ENCODE peak calls at places on chromosomes 3 and 15, in six cellular contexts. X is substantia nigra, F is retina, B is brain microvascular endothelial cell, M is aorta, D is GM03348. K is an unnamed sample.

GRCh38 chr15:100710744-100711478 is 108.5 kb downstream of the ASB7 start:
- DNase-seq in X (no peak), F (no peak), B (no peak), M (peak), D (no peak), K (no peak)

GRCh38 chr15:20645956-20646355 is 104.4 kb upstream of the GOLGA6L6 start:
- DNase-seq in X (no peak), F (no peak), B (no peak), M (peak), D (peak), K (no peak)

GRCh38 chr15:88655780-88656488 is 17.1 kb downstream of the ISG20 start:
- DNase-seq in X (no peak), F (no peak), B (no peak), M (no peak), D (no peak), K (no peak)

GRCh38 chr3:18369561-18370185 is 55.5 kb downstream of the SATB1 start:
- DNase-seq in X (no peak), F (peak), B (no peak), M (peak), D (no peak), K (no peak)

GRCh38 chr3:16181361-16181760 is 6.9 kb downstream of the GALNT15 start:
- DNase-seq in X (no peak), F (no peak), B (no peak), M (no peak), D (peak), K (no peak)

GRCh38 chr3:61985020-61985419 is 388.3 kb downstream of the FEZF2 start:
- DNase-seq in X (no peak), F (no peak), B (peak), M (no peak), D (no peak), K (no peak)

GRCh38 chr3:132544130-132544529 is 52.9 kb upstream of the ACKR4 start:
- DNase-seq in X (no peak), F (no peak), B (no peak), M (no peak), D (no peak), K (no peak)

GRCh38 chr3:127791221-127791913 is 30.9 kb downstream of the MGLL start:
- DNase-seq in X (no peak), F (no peak), B (peak), M (no peak), D (peak), K (no peak)

GRCh38 chr15:76391309-76391708 is 54.7 kb downstream of the ISL2 start:
- DNase-seq in X (no peak), F (no peak), B (no peak), M (no peak), D (no peak), K (no peak)

GRCh38 chr3:196740476-196741400 is 1.1 kb downstream of the PAK2 start:
- DNase-seq in X (peak), F (peak), B (peak), M (no peak), D (peak), K (no peak)

GRCh38 chr3:35498506-35499210 is 140.7 kb upstream of the ARPP21 start:
- DNase-seq in X (no peak), F (no peak), B (no peak), M (no peak), D (no peak), K (no peak)

GRCh38 chr3:196336319-196337145 is 1.7 kb downstream of the TM4SF19 start:
- DNase-seq in X (no peak), F (no peak), B (no peak), M (no peak), D (no peak), K (no peak)

GRCh38 chr3:140942221-140943104 is 827 bp downstream of the SLC25A36 start:
- DNase-seq in X (peak), F (peak), B (peak), M (peak), D (peak), K (no peak)

GRCh38 chr3:169710619-169711018 is 47.1 kb upstream of the MECOM start:
- DNase-seq in X (no peak), F (no peak), B (no peak), M (no peak), D (no peak), K (no peak)

GRCh38 chr3:43138488-43139231 is 32.8 kb upstream of the POMGNT2 start:
- DNase-seq in X (no peak), F (no peak), B (no peak), M (no peak), D (no peak), K (no peak)

GRCh38 chr3:10743366-10744097 is 72.5 kb upstream of the SLC6A11 start:
- DNase-seq in X (no peak), F (no peak), B (no peak), M (no peak), D (no peak), K (no peak)

GRCh38 chr15:31461375-31461774 is 134.7 kb downstream of the KLF13 start:
- DNase-seq in X (no peak), F (no peak), B (no peak), M (no peak), D (no peak), K (no peak)

GRCh38 chr3:11774296-11774877 is 72.3 kb downstream of the TAMM41 start:
- DNase-seq in X (peak), F (peak), B (peak), M (no peak), D (peak), K (no peak)

GRCh38 chr3:126476166-126476975 is 680 bp upstream of the ZXDC start:
- DNase-seq in X (peak), F (peak), B (peak), M (peak), D (no peak), K (no peak)

GRCh38 chr3:184751204-184751809 is 39.4 kb upstream of the MAGEF1 start:
- DNase-seq in X (no peak), F (no peak), B (no peak), M (peak), D (no peak), K (no peak)

GRCh38 chr3:152267831-152268500 is 763 bp upstream of the MBNL1 start:
- DNase-seq in X (no peak), F (peak), B (no peak), M (no peak), D (no peak), K (no peak)

GRCh38 chr3:125589743-125590142 is 5.6 kb downstream of the OSBPL11 start:
- DNase-seq in X (no peak), F (no peak), B (no peak), M (no peak), D (no peak), K (no peak)

GRCh38 chr3:15505412-15506165 is 15.9 kb downstream of the COLQ start:
- DNase-seq in X (no peak), F (no peak), B (no peak), M (no peak), D (no peak), K (no peak)

GRCh38 chr15:73818308-73818985 is 54.9 kb upstream of the TBC1D21 start:
- DNase-seq in X (no peak), F (no peak), B (no peak), M (peak), D (no peak), K (no peak)

GRCh38 chr3:87069963-87070362 is 79.0 kb upstream of the VGLL3 start:
- DNase-seq in X (no peak), F (no peak), B (no peak), M (no peak), D (no peak), K (no peak)

GRCh38 chr15:81168680-81169079 is 28.0 kb upstream of the IL16 start:
- DNase-seq in X (no peak), F (no peak), B (no peak), M (no peak), D (no peak), K (no peak)

GRCh38 chr3:38018296-38019266 is 10.9 kb downstream of the PLCD1 start:
- DNase-seq in X (no peak), F (no peak), B (no peak), M (no peak), D (no peak), K (no peak)

GRCh38 chr3:9192238-9192637 is 57.2 kb downstream of the SRGAP3 start:
- DNase-seq in X (no peak), F (no peak), B (no peak), M (no peak), D (no peak), K (no peak)

GRCh38 chr3:137304313-137305056 is 346.7 kb downstream of the IL20RB start:
- DNase-seq in X (no peak), F (no peak), B (no peak), M (no peak), D (no peak), K (no peak)

GRCh38 chr3:126376464-126376863 is 18.2 kb upstream of the CFAP100 start:
- DNase-seq in X (no peak), F (no peak), B (no peak), M (peak), D (no peak), K (no peak)

GRCh38 chr15:55250392-55250791 is 39.2 kb downstream of the RAB27A start:
- DNase-seq in X (no peak), F (no peak), B (no peak), M (no peak), D (peak), K (no peak)

GRCh38 chr15:101357885-101358284 is 62.8 kb upstream of the SNRPA1 start:
- DNase-seq in X (no peak), F (no peak), B (no peak), M (no peak), D (no peak), K (no peak)

GRCh38 chr3:13801361-13802214 is 78.3 kb downstream of the WNT7A start:
- DNase-seq in X (no peak), F (no peak), B (no peak), M (peak), D (no peak), K (no peak)

GRCh38 chr3:185561374-185561943 is 9.1 kb upstream of the LIPH start:
- DNase-seq in X (no peak), F (no peak), B (no peak), M (no peak), D (no peak), K (no peak)

GRCh38 chr3:161551697-161552096 is 55.1 kb downstream of the OTOL1 start:
- DNase-seq in X (no peak), F (no peak), B (no peak), M (no peak), D (no peak), K (no peak)

GRCh38 chr3:173025941-173026340 is 115.1 kb downstream of the SPATA16 start:
- DNase-seq in X (no peak), F (no peak), B (no peak), M (no peak), D (no peak), K (no peak)

GRCh38 chr3:66393486-66394260 is 107.1 kb downstream of the LRIG1 start:
- DNase-seq in X (no peak), F (no peak), B (peak), M (no peak), D (peak), K (peak)

GRCh38 chr3:4996771-4997291 is 17.6 kb downstream of the BHLHE40 start:
- DNase-seq in X (no peak), F (no peak), B (no peak), M (no peak), D (no peak), K (no peak)

K was measured in stimulated activated naive CD4-positive, alpha-beta T cell.